ENCODE peak calls at places on chromosomes 2 and 18, in four cellular contexts. One of them, this sample, is unnamed.

GRCh38 chr2:19614066-19614465 is 255.6 kb upstream of the OSR1 start:
- DNase-seq in WERI-Rb-1: no peak
- DNase-seq in GM23338: no peak
- DNase-seq in body of pancreas: no peak
- DNase-seq in this sample: no peak

GRCh38 chr2:28400434-28400833 is 7.8 kb downstream of the FOSL2 start:
- DNase-seq in WERI-Rb-1: no peak
- DNase-seq in GM23338: no peak
- DNase-seq in body of pancreas: no peak
- DNase-seq in this sample: no peak

GRCh38 chr18:46095532-46095931 is 2.6 kb downstream of the ATP5F1A start:
- DNase-seq in WERI-Rb-1: no peak
- DNase-seq in GM23338: no peak
- DNase-seq in body of pancreas: no peak
- DNase-seq in this sample: no peak

GRCh38 chr2:127515383-127515915 is 10.8 kb downstream of the IWS1 start:
- DNase-seq in WERI-Rb-1: no peak
- DNase-seq in GM23338: peak
- DNase-seq in body of pancreas: no peak
- DNase-seq in this sample: peak

GRCh38 chr18:9066817-9067306 is 35.6 kb upstream of the NDUFV2 start:
- DNase-seq in WERI-Rb-1: no peak
- DNase-seq in GM23338: no peak
- DNase-seq in body of pancreas: no peak
- DNase-seq in this sample: no peak

GRCh38 chr2:126837926-126838717 is 60.6 kb upstream of the TEX51 start:
- DNase-seq in WERI-Rb-1: peak
- DNase-seq in GM23338: no peak
- DNase-seq in body of pancreas: no peak
- DNase-seq in this sample: no peak

GRCh38 chr2:18062892-18063291 is 184.4 kb downstream of the KCNS3 start:
- DNase-seq in WERI-Rb-1: no peak
- DNase-seq in GM23338: no peak
- DNase-seq in body of pancreas: no peak
- DNase-seq in this sample: peak

GRCh38 chr2:86234573-86235131 is 35.4 kb downstream of the MRPL35 start:
- DNase-seq in WERI-Rb-1: no peak
- DNase-seq in GM23338: no peak
- DNase-seq in body of pancreas: no peak
- DNase-seq in this sample: no peak

GRCh38 chr2:23584054-23584745 is 199.2 kb downstream of the KLHL29 start:
- DNase-seq in WERI-Rb-1: no peak
- DNase-seq in GM23338: no peak
- DNase-seq in body of pancreas: no peak
- DNase-seq in this sample: no peak

GRCh38 chr2:69933839-69934613 is 19.1 kb downstream of the MXD1 start:
- DNase-seq in WERI-Rb-1: no peak
- DNase-seq in GM23338: no peak
- DNase-seq in body of pancreas: no peak
- DNase-seq in this sample: peak

GRCh38 chr18:48636436-48636835 is 97.6 kb downstream of the CTIF start:
- DNase-seq in WERI-Rb-1: no peak
- DNase-seq in GM23338: no peak
- DNase-seq in body of pancreas: no peak
- DNase-seq in this sample: no peak

GRCh38 chr2:167293172-167293781 is 405.0 kb downstream of the XIRP2 start:
- DNase-seq in WERI-Rb-1: peak
- DNase-seq in GM23338: peak
- DNase-seq in body of pancreas: peak
- DNase-seq in this sample: peak

GRCh38 chr2:46984642-46985476 is 69.3 kb upstream of the MCFD2 start:
- DNase-seq in WERI-Rb-1: no peak
- DNase-seq in GM23338: no peak
- DNase-seq in body of pancreas: no peak
- DNase-seq in this sample: peak

GRCh38 chr18:21686282-21687105 is 18.1 kb downstream of the ABHD3 start:
- DNase-seq in WERI-Rb-1: no peak
- DNase-seq in GM23338: no peak
- DNase-seq in body of pancreas: no peak
- DNase-seq in this sample: peak
- H3K4me3 ChIP-seq in WERI-Rb-1: no peak
- H3K4me3 ChIP-seq in GM23338: no peak
- H3K4me3 ChIP-seq in body of pancreas: no peak
- H3K4me3 ChIP-seq in this sample: peak

DNA sequence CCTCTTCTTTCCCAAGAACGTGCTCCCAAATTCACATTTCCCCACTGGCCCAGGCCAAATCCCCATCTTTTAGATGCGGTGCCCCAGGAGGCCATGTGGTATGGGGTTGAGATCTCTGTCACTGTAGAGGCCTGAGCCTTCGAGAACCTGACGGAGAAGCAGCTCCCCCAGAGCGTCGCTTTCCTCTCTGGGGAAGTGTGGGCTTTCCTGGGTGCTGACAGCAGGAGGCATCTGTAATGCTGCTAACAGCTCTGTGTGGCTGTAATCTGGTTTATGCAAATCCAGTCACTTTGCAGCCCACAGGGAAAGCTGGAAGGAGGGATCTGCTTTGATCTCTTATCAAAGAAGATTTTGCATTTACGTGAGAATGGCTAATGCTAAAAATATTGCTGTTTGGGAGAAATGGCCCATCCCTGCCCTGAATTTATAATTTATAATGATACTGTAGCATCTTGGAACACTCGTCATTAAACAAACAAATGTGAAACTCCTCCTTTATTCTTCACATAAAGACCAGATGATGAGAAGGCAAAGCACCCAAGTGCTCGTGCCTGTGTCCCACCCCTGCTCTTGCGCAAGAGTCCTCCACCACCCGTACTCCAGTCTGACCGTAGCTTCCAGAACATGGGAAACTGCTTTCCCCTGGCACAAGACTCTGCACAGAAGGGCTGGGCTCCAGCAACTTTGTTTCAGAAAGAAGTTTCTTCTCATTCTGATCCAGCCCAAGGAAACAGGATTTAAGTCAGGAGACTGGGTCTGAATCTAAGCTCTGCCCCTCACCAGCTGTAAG is 109.9 kb upstream of the EPC2 start:
- DNase-seq in WERI-Rb-1: peak
- DNase-seq in GM23338: no peak
- DNase-seq in body of pancreas: no peak
- DNase-seq in this sample: peak
- TF ChIP-seq CTCF in WERI-Rb-1: peak
- TF ChIP-seq CTCF in GM23338: no peak
- TF ChIP-seq CTCF in body of pancreas: no peak
- TF ChIP-seq CTCF in this sample: peak

DNA sequence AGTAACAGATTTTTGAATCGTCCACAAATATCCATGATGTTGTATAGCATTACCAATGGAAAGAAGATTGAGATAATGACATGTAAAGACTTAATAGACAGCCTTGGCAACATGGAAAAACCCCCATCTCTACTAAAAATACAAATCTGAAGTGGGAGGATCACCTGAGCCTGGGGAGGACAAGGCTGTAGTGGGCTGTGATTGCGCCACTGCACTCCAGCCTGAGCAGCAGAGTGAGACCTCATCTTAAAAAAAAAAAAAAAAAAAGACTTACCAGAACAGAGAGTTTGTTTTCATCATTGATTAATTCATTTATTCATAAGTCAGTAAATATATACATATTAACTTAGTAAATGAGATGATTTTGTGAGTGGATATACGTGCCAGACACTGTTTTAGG is 7.0 kb upstream of the OSBPL1A start:
- DNase-seq in WERI-Rb-1: no peak
- DNase-seq in GM23338: no peak
- DNase-seq in body of pancreas: no peak
- DNase-seq in this sample: no peak
- H3K4me3 ChIP-seq in WERI-Rb-1: no peak
- H3K4me3 ChIP-seq in GM23338: no peak
- H3K4me3 ChIP-seq in body of pancreas: no peak
- H3K4me3 ChIP-seq in this sample: no peak

DNA sequence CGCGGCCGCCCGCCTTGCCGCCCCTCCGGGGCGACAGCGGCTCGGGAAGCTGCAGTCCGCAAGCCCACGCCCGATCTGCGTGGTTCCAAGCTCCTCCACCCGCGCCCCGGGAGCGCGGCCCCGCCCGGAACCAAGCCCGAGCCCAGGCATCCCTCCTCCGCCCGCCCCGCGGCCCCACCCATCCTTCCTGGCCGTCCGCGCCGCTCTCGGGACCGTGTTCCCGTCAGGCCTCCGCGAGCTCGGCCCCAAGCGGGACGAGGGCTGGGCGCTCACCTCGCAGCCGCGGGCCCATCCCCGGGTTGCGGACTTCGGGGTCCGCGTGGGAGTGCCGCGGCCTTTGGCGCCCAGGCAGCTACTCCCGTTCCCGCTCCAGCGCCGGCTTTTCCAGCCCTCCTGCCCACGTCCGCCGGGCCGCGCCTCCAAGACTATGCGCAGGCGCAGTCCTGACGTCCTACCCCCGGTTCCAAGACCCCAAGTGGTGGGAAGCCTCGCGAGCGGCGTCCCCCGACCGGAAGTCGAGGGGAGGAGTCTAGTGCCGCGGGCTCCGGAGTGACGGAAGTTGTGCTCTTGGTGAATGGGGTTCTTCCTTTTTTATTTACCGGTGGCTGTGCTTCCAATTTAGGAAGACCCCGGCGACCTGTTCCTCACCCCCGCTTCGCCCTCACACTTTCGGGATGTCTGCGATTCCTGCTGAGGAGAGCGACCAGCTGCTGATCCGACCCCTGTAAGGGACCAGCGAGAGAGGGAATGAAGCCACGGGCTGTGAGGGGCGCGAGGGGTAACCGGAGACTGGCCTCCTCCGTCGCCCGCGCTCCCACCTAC is at the start of the genes CPSF3 and ITGB1BP1:
- DNase-seq in WERI-Rb-1: peak
- DNase-seq in GM23338: peak
- DNase-seq in body of pancreas: peak
- DNase-seq in this sample: peak
- TF ChIP-seq CTCF in WERI-Rb-1: no peak
- TF ChIP-seq CTCF in GM23338: no peak
- TF ChIP-seq CTCF in body of pancreas: peak
- TF ChIP-seq CTCF in this sample: no peak

GRCh38 chr2:33432871-33433270 is 43.6 kb upstream of the RASGRP3 start:
- DNase-seq in WERI-Rb-1: no peak
- DNase-seq in GM23338: no peak
- DNase-seq in body of pancreas: no peak
- DNase-seq in this sample: no peak
- H3K4me3 ChIP-seq in WERI-Rb-1: no peak
- H3K4me3 ChIP-seq in GM23338: no peak
- H3K4me3 ChIP-seq in body of pancreas: no peak
- H3K4me3 ChIP-seq in this sample: no peak

DNA sequence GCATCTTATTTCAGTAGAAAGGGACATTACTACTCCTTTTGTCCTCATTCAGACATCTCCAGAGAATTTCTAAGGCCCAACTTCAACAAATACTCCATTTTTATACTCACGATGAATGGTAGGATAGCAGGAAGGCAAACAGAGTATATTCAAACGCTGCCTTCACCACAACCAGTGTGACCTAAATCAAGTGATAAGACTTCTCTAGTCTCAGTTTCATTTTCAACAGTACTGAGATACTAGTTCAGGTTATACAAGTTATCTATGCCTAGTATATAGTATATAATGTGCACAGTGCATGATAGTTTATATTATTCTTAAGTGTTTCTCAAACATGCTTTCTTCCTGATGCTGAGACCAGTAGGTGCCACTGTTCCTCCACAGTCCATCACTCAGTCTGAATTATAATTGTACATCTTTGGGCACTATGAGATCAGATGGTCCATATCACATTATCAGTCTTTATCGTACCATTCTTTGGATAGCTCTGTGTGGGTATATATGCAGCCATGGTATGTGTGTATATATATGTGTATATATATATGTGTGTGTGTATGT is 66.3 kb upstream of the RPE start:
- DNase-seq in WERI-Rb-1: no peak
- DNase-seq in GM23338: no peak
- DNase-seq in body of pancreas: peak
- DNase-seq in this sample: no peak
- TF ChIP-seq CTCF in WERI-Rb-1: no peak
- TF ChIP-seq CTCF in GM23338: peak
- TF ChIP-seq CTCF in body of pancreas: peak
- TF ChIP-seq CTCF in this sample: peak